ENCODE peak calls at places on chromosomes 11 and 22, in four cellular contexts. One of them, this sample, is unnamed.

GRCh38 chr11:128694618-128695481 is 978 bp downstream of the FLI1 start:
- DNase-seq in stimulated activated CD4-positive, alpha-beta T cell treated with anti-CD3 and anti-CD28 coated beads, Interleukin-1b, Interleukin-23, amount 100 ng/mL, for 1 hour: no peak
- DNase-seq in sigmoid colon: peak; percentile 69
- DNase-seq in HEK293T: peak; percentile 39
- DNase-seq in this sample: peak; percentile 63

GRCh38 chr22:29831958-29832357 is 6.1 kb downstream of the ASCC2 start:
- DNase-seq in stimulated activated CD4-positive, alpha-beta T cell treated with anti-CD3 and anti-CD28 coated beads, Interleukin-1b, Interleukin-23, amount 100 ng/mL, for 1 hour: no peak
- DNase-seq in sigmoid colon: no peak
- DNase-seq in HEK293T: no peak
- DNase-seq in this sample: no peak

GRCh38 chr11:61969838-61970452 is 2.5 kb upstream of the FTH1 start:
- DNase-seq in stimulated activated CD4-positive, alpha-beta T cell treated with anti-CD3 and anti-CD28 coated beads, Interleukin-1b, Interleukin-23, amount 100 ng/mL, for 1 hour: no peak
- DNase-seq in HEK293T: no peak
- DNase-seq in sigmoid colon: no peak
- DNase-seq in this sample: peak; percentile 90

GRCh38 chr11:114308689-114309089 is 12.5 kb downstream of the NNMT start:
- DNase-seq in sigmoid colon: no peak
- DNase-seq in HEK293T: no peak
- DNase-seq in stimulated activated CD4-positive, alpha-beta T cell treated with anti-CD3 and anti-CD28 coated beads, Interleukin-1b, Interleukin-23, amount 100 ng/mL, for 1 hour: no peak
- DNase-seq in this sample: peak; percentile 68

GRCh38 chr11:65915821-65916251 is 3.0 kb downstream of the C11orf68 start:
- DNase-seq in stimulated activated CD4-positive, alpha-beta T cell treated with anti-CD3 and anti-CD28 coated beads, Interleukin-1b, Interleukin-23, amount 100 ng/mL, for 1 hour: no peak
- DNase-seq in HEK293T: no peak
- DNase-seq in sigmoid colon: peak; percentile 97
- DNase-seq in this sample: peak; percentile 99

GRCh38 chr11:131692151-131692550 is 321.7 kb downstream of the NTM start:
- DNase-seq in HEK293T: no peak
- DNase-seq in stimulated activated CD4-positive, alpha-beta T cell treated with anti-CD3 and anti-CD28 coated beads, Interleukin-1b, Interleukin-23, amount 100 ng/mL, for 1 hour: no peak
- DNase-seq in sigmoid colon: no peak
- DNase-seq in this sample: no peak

GRCh38 chr22:21984793-21985192 is 2.2 kb upstream of the TOP3B start:
- DNase-seq in HEK293T: peak; percentile 67
- DNase-seq in stimulated activated CD4-positive, alpha-beta T cell treated with anti-CD3 and anti-CD28 coated beads, Interleukin-1b, Interleukin-23, amount 100 ng/mL, for 1 hour: no peak
- DNase-seq in sigmoid colon: no peak
- DNase-seq in this sample: peak; percentile 36

GRCh38 chr11:124897681-124898680 is at the start of gene ROBO4:
- DNase-seq in stimulated activated CD4-positive, alpha-beta T cell treated with anti-CD3 and anti-CD28 coated beads, Interleukin-1b, Interleukin-23, amount 100 ng/mL, for 1 hour: no peak
- DNase-seq in sigmoid colon: peak; percentile 70
- DNase-seq in HEK293T: no peak
- DNase-seq in this sample: peak; percentile 87

GRCh38 chr11:66723693-66724092 is 5.3 kb downstream of the SPTBN2 start:
- DNase-seq in stimulated activated CD4-positive, alpha-beta T cell treated with anti-CD3 and anti-CD28 coated beads, Interleukin-1b, Interleukin-23, amount 100 ng/mL, for 1 hour: no peak
- DNase-seq in HEK293T: no peak
- DNase-seq in sigmoid colon: no peak
- DNase-seq in this sample: no peak

GRCh38 chr11:86951706-86952105 is 3.5 kb downstream of the FZD4 start:
- DNase-seq in HEK293T: no peak
- DNase-seq in sigmoid colon: no peak
- DNase-seq in stimulated activated CD4-positive, alpha-beta T cell treated with anti-CD3 and anti-CD28 coated beads, Interleukin-1b, Interleukin-23, amount 100 ng/mL, for 1 hour: no peak
- DNase-seq in this sample: no peak

GRCh38 chr11:122741613-122742012 is 86.1 kb downstream of the UBASH3B start:
- DNase-seq in stimulated activated CD4-positive, alpha-beta T cell treated with anti-CD3 and anti-CD28 coated beads, Interleukin-1b, Interleukin-23, amount 100 ng/mL, for 1 hour: no peak
- DNase-seq in sigmoid colon: peak; percentile 84
- DNase-seq in HEK293T: no peak
- DNase-seq in this sample: no peak

GRCh38 chr11:122170815-122171475 is 54.9 kb upstream of the BLID start:
- DNase-seq in sigmoid colon: no peak
- DNase-seq in stimulated activated CD4-positive, alpha-beta T cell treated with anti-CD3 and anti-CD28 coated beads, Interleukin-1b, Interleukin-23, amount 100 ng/mL, for 1 hour: no peak
- DNase-seq in HEK293T: no peak
- DNase-seq in this sample: no peak